ENCODE peak calls at places on chromosomes 4 and X, in ten cellular contexts. F, I, Z, B, N, M, P, U, A and O are unnamed samples.

GRCh38 chr4:173014113-173014558 is 154.5 kb upstream of the GALNT7 start:
- DNase-seq in F (no peak), I (peak), Z (no peak), B (no peak), N (no peak), M (no peak), P (peak), U (peak), A (peak), O (no peak)

GRCh38 chrX:128634754-128635153 is 582.6 kb upstream of the ACTRT1 start:
- DNase-seq in F (no peak), I (no peak), Z (no peak), B (no peak), N (no peak), M (no peak), P (no peak), U (no peak), A (no peak), O (no peak)

GRCh38 chrX:153762636-153763173 is 1.3 kb upstream of the PLXNB3 start:
- DNase-seq in F (no peak), I (no peak), Z (no peak), B (no peak), N (peak), M (peak), P (no peak), U (no peak), A (no peak), O (no peak)

GRCh38 chr4:9877123-9877522 is 95.7 kb downstream of the DRD5 start:
- DNase-seq in F (no peak), I (no peak), Z (no peak), B (no peak), N (no peak), M (no peak), P (no peak), U (no peak), A (no peak), O (no peak)

GRCh38 chr4:76751612-76752343 is 146.2 kb downstream of the SOWAHB start:
- DNase-seq in F (no peak), I (no peak), Z (no peak), B (no peak), N (no peak), M (no peak), P (no peak), U (no peak), A (no peak), O (no peak)

GRCh38 chr4:76624271-76624681 is 189.2 kb downstream of the SHROOM3 start:
- DNase-seq in F (no peak), I (peak), Z (no peak), B (no peak), N (no peak), M (no peak), P (peak), U (no peak), A (no peak), O (no peak)

GRCh38 chr4:113141901-113142346 is 92.5 kb downstream of the ANK2 start:
- DNase-seq in F (no peak), I (no peak), Z (no peak), B (no peak), N (no peak), M (no peak), P (no peak), U (peak), A (no peak), O (no peak)

GRCh38 chr4:112540695-112541094 is 24.7 kb upstream of the NEUROG2 start:
- DNase-seq in F (no peak), I (no peak), Z (no peak), B (no peak), N (no peak), M (no peak), P (no peak), U (no peak), A (no peak), O (no peak)

GRCh38 chr4:185510803-185511202 is 24.5 kb downstream of the PDLIM3 start:
- DNase-seq in F (no peak), I (no peak), Z (no peak), B (no peak), N (no peak), M (no peak), P (no peak), U (no peak), A (no peak), O (no peak)